ENCODE peak calls at places on chromosomes 16 and 17, in seven cellular contexts. G is HepG2, R is H1, T is K562, A is GM12891, Q is SK-N-SH, C is GM12878. O is an unnamed sample.

GRCh38 chr17:62968445-62968923 is 2.4 kb downstream of the TANC2 start:
- DNase-seq in G (peak; percentile 83), R (no peak), T (peak; percentile 80), A (peak; percentile 51), Q (peak; percentile 87), C (peak; percentile 24), O (peak; percentile 37)

GRCh38 chr16:69334696-69335095 is 4.3 kb upstream of the PDF start:
- DNase-seq in G (no peak), R (no peak), T (no peak), A (no peak), Q (no peak), C (no peak), O (no peak)

GRCh38 chr17:1942066-1942365 is 83.1 kb downstream of the RTN4RL1 start:
- DNase-seq in G (no peak), R (no peak), T (no peak), A (no peak), Q (no peak), C (no peak), O (no peak)

GRCh38 chr17:29709861-29710849 is 87.4 kb upstream of the CORO6 start:
- DNase-seq in G (no peak), R (no peak), T (no peak), A (no peak), Q (no peak), C (no peak), O (no peak)

GRCh38 chr17:5592382-5592781 is 8.1 kb upstream of the NLRP1 start:
- DNase-seq in G (peak; percentile 33), R (no peak), T (no peak), A (no peak), Q (peak; percentile 24), C (no peak), O (no peak)

GRCh38 chr17:66533572-66533971 is 231.2 kb downstream of the PRKCA start:
- DNase-seq in G (no peak), R (peak; percentile 56), T (no peak), A (no peak), Q (peak; percentile 34), C (no peak), O (no peak)

GRCh38 chr16:2964416-2965223 is 545 bp downstream of the KREMEN2 start:
- DNase-seq in G (peak; percentile 74), R (peak; percentile 95), T (peak; percentile 88), A (peak; percentile 82), Q (peak; percentile 95), C (no peak), O (peak; percentile 76)

GRCh38 chr17:42667088-42667951 is 8.2 kb downstream of the TUBG2 start:
- DNase-seq in G (peak; percentile 47), R (no peak), T (no peak), A (no peak), Q (peak; percentile 85), C (no peak), O (no peak)

GRCh38 chr17:36117505-36118382 is 14.1 kb downstream of the CCL4 start:
- DNase-seq in G (no peak), R (no peak), T (no peak), A (no peak), Q (no peak), C (no peak), O (no peak)

GRCh38 chr16:87216148-87216823 is 100.9 kb downstream of the C16orf95 start:
- DNase-seq in G (no peak), R (no peak), T (no peak), A (no peak), Q (no peak), C (no peak), O (no peak)

GRCh38 chr16:83054302-83054701 is 427.5 kb downstream of the CDH13 start:
- DNase-seq in G (no peak), R (no peak), T (no peak), A (no peak), Q (no peak), C (no peak), O (no peak)

GRCh38 chr17:67434061-67434525 is 57.0 kb downstream of the PITPNC1 start:
- DNase-seq in G (no peak), R (no peak), T (no peak), A (no peak), Q (no peak), C (no peak), O (no peak)

GRCh38 chr17:30519707-30520106 is 42.5 kb downstream of the GOSR1 start:
- DNase-seq in G (no peak), R (no peak), T (no peak), A (no peak), Q (no peak), C (no peak), O (no peak)

GRCh38 chr16:51982715-51983680 is 563.9 kb downstream of the TOX3 start:
- DNase-seq in G (peak; percentile 67), R (peak; percentile 52), T (peak; percentile 25), A (no peak), Q (peak; percentile 48), C (no peak), O (no peak)

GRCh38 chr16:2282866-2283555 is 15.1 kb upstream of the RNPS1 start:
- DNase-seq in G (no peak), R (no peak), T (no peak), A (no peak), Q (no peak), C (no peak), O (no peak)

DNA sequence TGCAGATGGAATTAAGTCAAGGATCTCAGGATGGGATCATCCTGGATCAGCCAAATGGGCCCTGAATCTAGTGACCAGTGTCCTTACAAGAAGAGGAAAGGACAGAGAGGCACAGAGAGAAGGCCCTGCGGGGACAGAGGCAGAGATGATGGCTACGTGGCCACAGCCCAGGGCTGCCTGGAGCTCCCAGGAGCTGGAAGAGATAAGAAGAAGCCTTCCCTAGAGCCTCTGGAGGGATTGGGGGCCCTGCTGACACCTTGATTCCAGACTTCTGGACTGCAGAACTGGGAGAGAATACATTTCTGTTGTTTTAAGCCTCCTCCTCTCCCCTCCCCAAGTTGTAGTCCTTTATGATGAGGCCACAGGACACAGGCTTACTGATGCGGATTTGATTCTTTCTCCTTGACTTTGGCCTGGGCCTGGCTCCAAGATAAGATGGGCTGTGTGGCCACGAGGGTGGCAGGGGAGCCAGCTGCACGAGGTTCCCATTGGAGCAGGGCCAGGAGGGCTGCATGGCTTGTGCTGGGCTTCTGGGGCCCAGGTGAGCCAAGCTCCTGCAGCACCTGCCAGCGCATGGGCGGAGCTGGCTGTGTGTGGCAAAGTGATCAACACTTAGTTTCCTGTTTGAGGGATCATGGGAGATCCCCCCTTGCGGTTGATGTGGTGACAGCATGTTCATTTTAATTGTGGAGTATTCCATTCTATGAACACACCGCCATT is 146.1 kb downstream of the IRF8 start:
- DNase-seq in G (no peak), R (no peak), T (peak; percentile 26), A (no peak), Q (no peak), C (no peak), O (no peak)
- TF ChIP-seq TAF1 in G (no peak), R (no peak), T (no peak), A (no peak), Q (no peak), C (no peak), O (no peak)

GRCh38 chr17:77365584-77366186 is 224.9 kb downstream of the SEC14L1 start:
- DNase-seq in G (no peak), R (no peak), T (no peak), A (no peak), Q (peak; percentile 48), C (no peak), O (no peak)
- TF ChIP-seq POLR2AphosphoS5 in G (no peak), R (no peak), T (no peak), A (no peak), Q (peak; percentile 25), C (no peak), O (no peak)

DNA sequence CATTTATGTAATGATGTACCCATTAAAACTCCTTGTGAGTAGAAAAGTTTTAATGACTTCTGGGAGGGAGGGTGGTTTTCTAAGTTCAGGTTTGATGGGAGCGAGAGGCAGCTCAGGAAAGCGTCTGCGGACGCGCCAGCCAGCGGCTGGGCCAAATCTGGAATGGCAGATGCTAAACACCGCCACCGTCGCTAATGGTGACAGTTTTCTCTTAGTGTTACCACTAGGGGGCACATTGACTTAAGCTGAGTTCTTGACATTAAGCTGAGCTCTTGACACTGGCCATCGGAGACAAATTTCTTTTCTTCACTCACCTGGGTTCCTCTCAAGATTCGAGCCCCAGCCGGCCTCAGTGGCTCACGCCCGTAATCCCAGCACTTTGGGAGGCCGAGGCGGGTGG is 6.7 kb downstream of the TRPV1 start:
- DNase-seq in G (peak; percentile 44), R (peak; percentile 64), T (peak; percentile 65), A (peak; percentile 57), Q (peak; percentile 61), C (no peak), O (no peak)
- TF ChIP-seq TAF1 in G (no peak), R (no peak), T (no peak), A (no peak), Q (no peak), C (no peak), O (no peak)

GRCh38 chr17:38344127-38344745 is 480 bp upstream of the GPR179 start:
- DNase-seq in G (no peak), R (no peak), T (no peak), A (no peak), Q (peak; percentile 33), C (no peak), O (no peak)
- TF ChIP-seq POLR2AphosphoS5 in G (no peak), R (no peak), T (no peak), A (no peak), Q (no peak), C (no peak), O (no peak)

DNA sequence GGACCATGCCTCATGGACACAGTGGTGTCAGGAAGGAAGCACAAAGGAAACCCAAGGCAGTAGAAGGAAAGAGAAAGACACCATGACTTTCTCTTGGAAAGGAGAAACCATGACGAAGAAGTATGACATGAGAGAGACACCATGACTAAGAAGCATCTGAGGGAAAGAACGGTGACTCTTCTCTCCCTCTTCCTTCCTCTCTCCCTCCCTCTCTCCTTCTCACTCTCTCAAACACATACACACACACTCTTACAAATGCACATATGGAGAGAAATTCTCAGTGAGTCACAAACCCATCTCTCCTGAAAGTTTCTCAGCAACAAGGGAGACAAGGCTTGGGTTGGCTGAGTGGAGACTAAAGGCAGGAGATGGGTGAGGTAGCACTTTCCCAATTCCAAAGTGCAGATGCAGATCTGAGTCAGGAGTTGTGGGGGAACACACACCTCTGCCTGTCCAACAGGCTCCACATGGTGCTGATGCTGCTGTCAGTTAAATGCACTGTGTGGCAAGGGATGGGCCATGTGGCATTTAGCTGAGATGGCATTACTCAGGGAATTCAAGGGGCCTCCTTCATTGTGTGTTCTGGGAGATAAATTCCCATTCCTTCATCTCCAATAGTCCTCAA is 336.7 kb upstream of the C16orf82 start:
- DNase-seq in G (no peak), R (no peak), T (no peak), A (no peak), Q (no peak), C (no peak), O (no peak)
- TF ChIP-seq TAF1 in G (no peak), R (no peak), T (no peak), A (no peak), Q (no peak), C (no peak), O (no peak)

O was measured in GM12892.